ENCODE peak calls at places on chromosomes 12 and 14, in nine cellular contexts. One of them, this sample, is unnamed.

GRCh38 chr12:126667340-126667739 is 1599.6 kb upstream of the TMEM132C start:
- DNase-seq in left cardiac atrium: no peak
- DNase-seq in effector CD4-positive, alpha-beta T cell: no peak
- DNase-seq in thoracic aorta: no peak
- DNase-seq in A673: no peak
- DNase-seq in ovary: no peak
- DNase-seq in stimulated activated naive CD8-positive, alpha-beta T cell treated with anti-CD3 and anti-CD28 coated beads, Interleukin-15, Interleukin-2, amounts not matched to agents 100 U/mL and 50 U/mL, for 24 hours: no peak
- DNase-seq in GM04504: peak
- DNase-seq in endothelial cell of umbilical vein: no peak
- DNase-seq in this sample: no peak

GRCh38 chr12:109053382-109054123 is 1.2 kb downstream of the USP30 start:
- DNase-seq in left cardiac atrium: no peak
- DNase-seq in effector CD4-positive, alpha-beta T cell: peak
- DNase-seq in thoracic aorta: no peak
- DNase-seq in A673: no peak
- DNase-seq in ovary: no peak
- DNase-seq in stimulated activated naive CD8-positive, alpha-beta T cell treated with anti-CD3 and anti-CD28 coated beads, Interleukin-15, Interleukin-2, amounts not matched to agents 100 U/mL and 50 U/mL, for 24 hours: peak
- DNase-seq in GM04504: no peak
- DNase-seq in endothelial cell of umbilical vein: no peak
- DNase-seq in this sample: peak

GRCh38 chr12:24861751-24862575 is 86.9 kb downstream of the BCAT1 start:
- DNase-seq in left cardiac atrium: no peak
- DNase-seq in effector CD4-positive, alpha-beta T cell: no peak
- DNase-seq in thoracic aorta: no peak
- DNase-seq in A673: no peak
- DNase-seq in ovary: no peak
- DNase-seq in stimulated activated naive CD8-positive, alpha-beta T cell treated with anti-CD3 and anti-CD28 coated beads, Interleukin-15, Interleukin-2, amounts not matched to agents 100 U/mL and 50 U/mL, for 24 hours: no peak
- DNase-seq in GM04504: no peak
- DNase-seq in endothelial cell of umbilical vein: peak
- DNase-seq in this sample: no peak

GRCh38 chr12:100651108-100651507 is 77.6 kb downstream of the GAS2L3 start:
- DNase-seq in left cardiac atrium: no peak
- DNase-seq in effector CD4-positive, alpha-beta T cell: no peak
- DNase-seq in thoracic aorta: no peak
- DNase-seq in A673: no peak
- DNase-seq in ovary: no peak
- DNase-seq in stimulated activated naive CD8-positive, alpha-beta T cell treated with anti-CD3 and anti-CD28 coated beads, Interleukin-15, Interleukin-2, amounts not matched to agents 100 U/mL and 50 U/mL, for 24 hours: no peak
- DNase-seq in GM04504: no peak
- DNase-seq in endothelial cell of umbilical vein: no peak
- DNase-seq in this sample: no peak

GRCh38 chr14:105107351-105107750 is 42.1 kb upstream of the GPR132 start:
- DNase-seq in left cardiac atrium: no peak
- DNase-seq in effector CD4-positive, alpha-beta T cell: no peak
- DNase-seq in thoracic aorta: no peak
- DNase-seq in A673: no peak
- DNase-seq in ovary: no peak
- DNase-seq in stimulated activated naive CD8-positive, alpha-beta T cell treated with anti-CD3 and anti-CD28 coated beads, Interleukin-15, Interleukin-2, amounts not matched to agents 100 U/mL and 50 U/mL, for 24 hours: no peak
- DNase-seq in GM04504: no peak
- DNase-seq in endothelial cell of umbilical vein: no peak
- DNase-seq in this sample: no peak

GRCh38 chr14:103404920-103405319 is 19.7 kb downstream of the MARK3 start:
- DNase-seq in left cardiac atrium: peak
- DNase-seq in effector CD4-positive, alpha-beta T cell: no peak
- DNase-seq in thoracic aorta: no peak
- DNase-seq in A673: no peak
- DNase-seq in ovary: peak
- DNase-seq in stimulated activated naive CD8-positive, alpha-beta T cell treated with anti-CD3 and anti-CD28 coated beads, Interleukin-15, Interleukin-2, amounts not matched to agents 100 U/mL and 50 U/mL, for 24 hours: no peak
- DNase-seq in GM04504: no peak
- DNase-seq in endothelial cell of umbilical vein: peak
- DNase-seq in this sample: no peak

GRCh38 chr14:41609704-41610183 is 3.1 kb downstream of the LRFN5 start:
- DNase-seq in left cardiac atrium: peak
- DNase-seq in effector CD4-positive, alpha-beta T cell: no peak
- DNase-seq in thoracic aorta: no peak
- DNase-seq in A673: peak
- DNase-seq in ovary: peak
- DNase-seq in stimulated activated naive CD8-positive, alpha-beta T cell treated with anti-CD3 and anti-CD28 coated beads, Interleukin-15, Interleukin-2, amounts not matched to agents 100 U/mL and 50 U/mL, for 24 hours: peak
- DNase-seq in GM04504: no peak
- DNase-seq in endothelial cell of umbilical vein: no peak
- DNase-seq in this sample: no peak

GRCh38 chr14:73728106-73729014 is 14.2 kb upstream of the PNMA1 start:
- DNase-seq in left cardiac atrium: peak
- DNase-seq in effector CD4-positive, alpha-beta T cell: peak
- DNase-seq in thoracic aorta: no peak
- DNase-seq in A673: peak
- DNase-seq in ovary: peak
- DNase-seq in stimulated activated naive CD8-positive, alpha-beta T cell treated with anti-CD3 and anti-CD28 coated beads, Interleukin-15, Interleukin-2, amounts not matched to agents 100 U/mL and 50 U/mL, for 24 hours: peak
- DNase-seq in GM04504: no peak
- DNase-seq in endothelial cell of umbilical vein: peak
- DNase-seq in this sample: peak

GRCh38 chr14:61701946-61702345 is 6.6 kb downstream of the HIF1A start:
- DNase-seq in left cardiac atrium: no peak
- DNase-seq in effector CD4-positive, alpha-beta T cell: no peak
- DNase-seq in thoracic aorta: no peak
- DNase-seq in A673: no peak
- DNase-seq in ovary: no peak
- DNase-seq in stimulated activated naive CD8-positive, alpha-beta T cell treated with anti-CD3 and anti-CD28 coated beads, Interleukin-15, Interleukin-2, amounts not matched to agents 100 U/mL and 50 U/mL, for 24 hours: no peak
- DNase-seq in GM04504: no peak
- DNase-seq in endothelial cell of umbilical vein: no peak
- DNase-seq in this sample: no peak

GRCh38 chr14:57883061-57883460 is 17.2 kb upstream of the SLC35F4 start:
- DNase-seq in left cardiac atrium: no peak
- DNase-seq in effector CD4-positive, alpha-beta T cell: no peak
- DNase-seq in thoracic aorta: no peak
- DNase-seq in A673: no peak
- DNase-seq in ovary: no peak
- DNase-seq in stimulated activated naive CD8-positive, alpha-beta T cell treated with anti-CD3 and anti-CD28 coated beads, Interleukin-15, Interleukin-2, amounts not matched to agents 100 U/mL and 50 U/mL, for 24 hours: no peak
- DNase-seq in GM04504: peak
- DNase-seq in endothelial cell of umbilical vein: no peak
- DNase-seq in this sample: no peak

GRCh38 chr12:72261885-72262284 is 10.3 kb upstream of the TRHDE start:
- DNase-seq in left cardiac atrium: no peak
- DNase-seq in effector CD4-positive, alpha-beta T cell: no peak
- DNase-seq in thoracic aorta: no peak
- DNase-seq in A673: no peak
- DNase-seq in ovary: no peak
- DNase-seq in stimulated activated naive CD8-positive, alpha-beta T cell treated with anti-CD3 and anti-CD28 coated beads, Interleukin-15, Interleukin-2, amounts not matched to agents 100 U/mL and 50 U/mL, for 24 hours: no peak
- DNase-seq in GM04504: no peak
- DNase-seq in endothelial cell of umbilical vein: no peak
- DNase-seq in this sample: no peak

GRCh38 chr14:104387000-104387384 is 192.6 kb upstream of the C14orf180 start:
- DNase-seq in left cardiac atrium: no peak
- DNase-seq in effector CD4-positive, alpha-beta T cell: no peak
- DNase-seq in thoracic aorta: no peak
- DNase-seq in A673: no peak
- DNase-seq in ovary: peak
- DNase-seq in stimulated activated naive CD8-positive, alpha-beta T cell treated with anti-CD3 and anti-CD28 coated beads, Interleukin-15, Interleukin-2, amounts not matched to agents 100 U/mL and 50 U/mL, for 24 hours: no peak
- DNase-seq in GM04504: no peak
- DNase-seq in endothelial cell of umbilical vein: no peak
- DNase-seq in this sample: peak

GRCh38 chr14:64591809-64592208 is 42.0 kb downstream of the PPP1R36 start:
- DNase-seq in left cardiac atrium: no peak
- DNase-seq in effector CD4-positive, alpha-beta T cell: no peak
- DNase-seq in thoracic aorta: no peak
- DNase-seq in A673: peak
- DNase-seq in ovary: no peak
- DNase-seq in stimulated activated naive CD8-positive, alpha-beta T cell treated with anti-CD3 and anti-CD28 coated beads, Interleukin-15, Interleukin-2, amounts not matched to agents 100 U/mL and 50 U/mL, for 24 hours: no peak
- DNase-seq in GM04504: no peak
- DNase-seq in endothelial cell of umbilical vein: no peak
- DNase-seq in this sample: no peak

GRCh38 chr12:92619730-92620684 is 82.8 kb upstream of the PLEKHG7 start:
- DNase-seq in left cardiac atrium: no peak
- DNase-seq in effector CD4-positive, alpha-beta T cell: no peak
- DNase-seq in thoracic aorta: no peak
- DNase-seq in A673: no peak
- DNase-seq in ovary: no peak
- DNase-seq in stimulated activated naive CD8-positive, alpha-beta T cell treated with anti-CD3 and anti-CD28 coated beads, Interleukin-15, Interleukin-2, amounts not matched to agents 100 U/mL and 50 U/mL, for 24 hours: no peak
- DNase-seq in GM04504: no peak
- DNase-seq in endothelial cell of umbilical vein: peak
- DNase-seq in this sample: no peak

GRCh38 chr12:132243596-132244289 is 85.6 kb downstream of the GALNT9 start:
- DNase-seq in left cardiac atrium: no peak
- DNase-seq in effector CD4-positive, alpha-beta T cell: no peak
- DNase-seq in thoracic aorta: no peak
- DNase-seq in A673: no peak
- DNase-seq in ovary: no peak
- DNase-seq in stimulated activated naive CD8-positive, alpha-beta T cell treated with anti-CD3 and anti-CD28 coated beads, Interleukin-15, Interleukin-2, amounts not matched to agents 100 U/mL and 50 U/mL, for 24 hours: no peak
- DNase-seq in GM04504: no peak
- DNase-seq in endothelial cell of umbilical vein: no peak
- DNase-seq in this sample: no peak

GRCh38 chr14:52103416-52103815 is 34.6 kb upstream of the NID2 start:
- DNase-seq in left cardiac atrium: no peak
- DNase-seq in effector CD4-positive, alpha-beta T cell: no peak
- DNase-seq in thoracic aorta: no peak
- DNase-seq in A673: no peak
- DNase-seq in ovary: no peak
- DNase-seq in stimulated activated naive CD8-positive, alpha-beta T cell treated with anti-CD3 and anti-CD28 coated beads, Interleukin-15, Interleukin-2, amounts not matched to agents 100 U/mL and 50 U/mL, for 24 hours: no peak
- DNase-seq in GM04504: no peak
- DNase-seq in endothelial cell of umbilical vein: no peak
- DNase-seq in this sample: no peak

GRCh38 chr14:80425686-80426085 is 214.4 kb upstream of the DIO2 start:
- DNase-seq in left cardiac atrium: no peak
- DNase-seq in effector CD4-positive, alpha-beta T cell: no peak
- DNase-seq in thoracic aorta: no peak
- DNase-seq in A673: peak
- DNase-seq in ovary: no peak
- DNase-seq in stimulated activated naive CD8-positive, alpha-beta T cell treated with anti-CD3 and anti-CD28 coated beads, Interleukin-15, Interleukin-2, amounts not matched to agents 100 U/mL and 50 U/mL, for 24 hours: no peak
- DNase-seq in GM04504: peak
- DNase-seq in endothelial cell of umbilical vein: peak
- DNase-seq in this sample: no peak

GRCh38 chr12:59055204-59055839 is 135.0 kb upstream of the LRIG3 start:
- DNase-seq in left cardiac atrium: no peak
- DNase-seq in effector CD4-positive, alpha-beta T cell: no peak
- DNase-seq in thoracic aorta: no peak
- DNase-seq in A673: no peak
- DNase-seq in ovary: no peak
- DNase-seq in stimulated activated naive CD8-positive, alpha-beta T cell treated with anti-CD3 and anti-CD28 coated beads, Interleukin-15, Interleukin-2, amounts not matched to agents 100 U/mL and 50 U/mL, for 24 hours: no peak
- DNase-seq in GM04504: no peak
- DNase-seq in endothelial cell of umbilical vein: peak
- DNase-seq in this sample: peak

GRCh38 chr12:3732901-3733300 is 20.0 kb downstream of the CRACR2A start:
- DNase-seq in left cardiac atrium: no peak
- DNase-seq in effector CD4-positive, alpha-beta T cell: no peak
- DNase-seq in thoracic aorta: no peak
- DNase-seq in A673: no peak
- DNase-seq in ovary: no peak
- DNase-seq in stimulated activated naive CD8-positive, alpha-beta T cell treated with anti-CD3 and anti-CD28 coated beads, Interleukin-15, Interleukin-2, amounts not matched to agents 100 U/mL and 50 U/mL, for 24 hours: no peak
- DNase-seq in GM04504: no peak
- DNase-seq in endothelial cell of umbilical vein: no peak
- DNase-seq in this sample: no peak

GRCh38 chr14:30191639-30192279 is 264.1 kb upstream of the PRKD1 start:
- DNase-seq in left cardiac atrium: no peak
- DNase-seq in effector CD4-positive, alpha-beta T cell: no peak
- DNase-seq in thoracic aorta: no peak
- DNase-seq in A673: no peak
- DNase-seq in ovary: no peak
- DNase-seq in stimulated activated naive CD8-positive, alpha-beta T cell treated with anti-CD3 and anti-CD28 coated beads, Interleukin-15, Interleukin-2, amounts not matched to agents 100 U/mL and 50 U/mL, for 24 hours: no peak
- DNase-seq in GM04504: no peak
- DNase-seq in endothelial cell of umbilical vein: no peak
- DNase-seq in this sample: no peak

GRCh38 chr14:34436118-34436905 is 25.7 kb downstream of the SPTSSA start:
- DNase-seq in left cardiac atrium: no peak
- DNase-seq in effector CD4-positive, alpha-beta T cell: no peak
- DNase-seq in thoracic aorta: no peak
- DNase-seq in A673: no peak
- DNase-seq in ovary: no peak
- DNase-seq in stimulated activated naive CD8-positive, alpha-beta T cell treated with anti-CD3 and anti-CD28 coated beads, Interleukin-15, Interleukin-2, amounts not matched to agents 100 U/mL and 50 U/mL, for 24 hours: no peak
- DNase-seq in GM04504: peak
- DNase-seq in endothelial cell of umbilical vein: peak
- DNase-seq in this sample: no peak

GRCh38 chr14:83757896-83758295 is 1772.0 kb upstream of the FLRT2 start:
- DNase-seq in left cardiac atrium: no peak
- DNase-seq in effector CD4-positive, alpha-beta T cell: no peak
- DNase-seq in thoracic aorta: no peak
- DNase-seq in A673: no peak
- DNase-seq in ovary: no peak
- DNase-seq in stimulated activated naive CD8-positive, alpha-beta T cell treated with anti-CD3 and anti-CD28 coated beads, Interleukin-15, Interleukin-2, amounts not matched to agents 100 U/mL and 50 U/mL, for 24 hours: no peak
- DNase-seq in GM04504: peak
- DNase-seq in endothelial cell of umbilical vein: no peak
- DNase-seq in this sample: no peak

GRCh38 chr12:44217146-44217883 is 381.4 kb downstream of the TMEM117 start:
- DNase-seq in left cardiac atrium: no peak
- DNase-seq in effector CD4-positive, alpha-beta T cell: no peak
- DNase-seq in thoracic aorta: no peak
- DNase-seq in A673: no peak
- DNase-seq in ovary: no peak
- DNase-seq in stimulated activated naive CD8-positive, alpha-beta T cell treated with anti-CD3 and anti-CD28 coated beads, Interleukin-15, Interleukin-2, amounts not matched to agents 100 U/mL and 50 U/mL, for 24 hours: no peak
- DNase-seq in GM04504: no peak
- DNase-seq in endothelial cell of umbilical vein: no peak
- DNase-seq in this sample: no peak

GRCh38 chr12:52148541-52149181 is 43.2 kb downstream of the KRT80 start:
- DNase-seq in left cardiac atrium: no peak
- DNase-seq in effector CD4-positive, alpha-beta T cell: no peak
- DNase-seq in thoracic aorta: no peak
- DNase-seq in A673: no peak
- DNase-seq in ovary: no peak
- DNase-seq in stimulated activated naive CD8-positive, alpha-beta T cell treated with anti-CD3 and anti-CD28 coated beads, Interleukin-15, Interleukin-2, amounts not matched to agents 100 U/mL and 50 U/mL, for 24 hours: no peak
- DNase-seq in GM04504: no peak
- DNase-seq in endothelial cell of umbilical vein: no peak
- DNase-seq in this sample: no peak

GRCh38 chr12:101957251-101957650 is 79.9 kb downstream of the DRAM1 start:
- DNase-seq in left cardiac atrium: no peak
- DNase-seq in effector CD4-positive, alpha-beta T cell: no peak
- DNase-seq in thoracic aorta: no peak
- DNase-seq in A673: no peak
- DNase-seq in ovary: no peak
- DNase-seq in stimulated activated naive CD8-positive, alpha-beta T cell treated with anti-CD3 and anti-CD28 coated beads, Interleukin-15, Interleukin-2, amounts not matched to agents 100 U/mL and 50 U/mL, for 24 hours: no peak
- DNase-seq in GM04504: no peak
- DNase-seq in endothelial cell of umbilical vein: no peak
- DNase-seq in this sample: no peak

GRCh38 chr12:18899678-18900317 is 161.9 kb downstream of the CAPZA3 start:
- DNase-seq in left cardiac atrium: no peak
- DNase-seq in effector CD4-positive, alpha-beta T cell: no peak
- DNase-seq in thoracic aorta: no peak
- DNase-seq in A673: no peak
- DNase-seq in ovary: no peak
- DNase-seq in stimulated activated naive CD8-positive, alpha-beta T cell treated with anti-CD3 and anti-CD28 coated beads, Interleukin-15, Interleukin-2, amounts not matched to agents 100 U/mL and 50 U/mL, for 24 hours: no peak
- DNase-seq in GM04504: no peak
- DNase-seq in endothelial cell of umbilical vein: no peak
- DNase-seq in this sample: no peak

GRCh38 chr14:32480337-32480736 is 151.2 kb downstream of the AKAP6 start:
- DNase-seq in left cardiac atrium: no peak
- DNase-seq in effector CD4-positive, alpha-beta T cell: no peak
- DNase-seq in thoracic aorta: no peak
- DNase-seq in A673: no peak
- DNase-seq in ovary: no peak
- DNase-seq in stimulated activated naive CD8-positive, alpha-beta T cell treated with anti-CD3 and anti-CD28 coated beads, Interleukin-15, Interleukin-2, amounts not matched to agents 100 U/mL and 50 U/mL, for 24 hours: no peak
- DNase-seq in GM04504: no peak
- DNase-seq in endothelial cell of umbilical vein: no peak
- DNase-seq in this sample: no peak

GRCh38 chr12:38142974-38143373 is 173.6 kb upstream of the ALG10B start:
- DNase-seq in left cardiac atrium: no peak
- DNase-seq in effector CD4-positive, alpha-beta T cell: no peak
- DNase-seq in thoracic aorta: no peak
- DNase-seq in A673: no peak
- DNase-seq in ovary: no peak
- DNase-seq in stimulated activated naive CD8-positive, alpha-beta T cell treated with anti-CD3 and anti-CD28 coated beads, Interleukin-15, Interleukin-2, amounts not matched to agents 100 U/mL and 50 U/mL, for 24 hours: no peak
- DNase-seq in GM04504: no peak
- DNase-seq in endothelial cell of umbilical vein: no peak
- DNase-seq in this sample: no peak

GRCh38 chr12:3777206-3777809 is 24.4 kb upstream of the CRACR2A start:
- DNase-seq in left cardiac atrium: no peak
- DNase-seq in effector CD4-positive, alpha-beta T cell: peak
- DNase-seq in thoracic aorta: no peak
- DNase-seq in A673: peak
- DNase-seq in ovary: no peak
- DNase-seq in stimulated activated naive CD8-positive, alpha-beta T cell treated with anti-CD3 and anti-CD28 coated beads, Interleukin-15, Interleukin-2, amounts not matched to agents 100 U/mL and 50 U/mL, for 24 hours: no peak
- DNase-seq in GM04504: no peak
- DNase-seq in endothelial cell of umbilical vein: peak
- DNase-seq in this sample: peak

GRCh38 chr12:78864483-78865296 is at the start of gene SYT1:
- DNase-seq in left cardiac atrium: peak
- DNase-seq in effector CD4-positive, alpha-beta T cell: no peak
- DNase-seq in thoracic aorta: no peak
- DNase-seq in A673: peak
- DNase-seq in ovary: peak
- DNase-seq in stimulated activated naive CD8-positive, alpha-beta T cell treated with anti-CD3 and anti-CD28 coated beads, Interleukin-15, Interleukin-2, amounts not matched to agents 100 U/mL and 50 U/mL, for 24 hours: peak
- DNase-seq in GM04504: peak
- DNase-seq in endothelial cell of umbilical vein: peak
- DNase-seq in this sample: peak

This sample was measured in GM10248.